ENCODE peak calls at places on chromosomes 12 and 14, in eight cellular contexts. G is HFFc6, X is thoracic aorta, Z is omental fat pad, R is cardiac fibroblast, V is endothelial cell, N is chondrocyte, W is transverse colon. B is an unnamed sample.

GRCh38 chr12:116159593-116159992 is 117.9 kb downstream of the MED13L start:
- DNase-seq in G (no peak), X (no peak), Z (no peak), R (no peak), V (no peak), N (no peak), W (no peak), B (no peak)

GRCh38 chr12:12172106-12172511 is 94.7 kb downstream of the LRP6 start:
- DNase-seq in G (peak), X (no peak), Z (no peak), R (peak), V (no peak), N (no peak), W (no peak), B (no peak)

GRCh38 chr12:124771462-124772361 is 92.0 kb downstream of the SCARB1 start:
- DNase-seq in G (peak), X (peak), Z (peak), R (peak), V (peak), N (no peak), W (peak), B (peak)

GRCh38 chr14:57302883-57303282 is 34.1 kb downstream of the AP5M1 start:
- DNase-seq in G (no peak), X (no peak), Z (no peak), R (peak), V (no peak), N (no peak), W (no peak), B (no peak)

GRCh38 chr12:28507055-28507454 is 316.8 kb downstream of the CCDC91 start:
- DNase-seq in G (peak), X (no peak), Z (no peak), R (peak), V (no peak), N (no peak), W (no peak), B (no peak)

GRCh38 chr12:50458606-50459005 is 46.2 kb upstream of the DIP2B start:
- DNase-seq in G (peak), X (no peak), Z (no peak), R (peak), V (no peak), N (no peak), W (no peak), B (no peak)

GRCh38 chr14:85852900-85853299 is 323.0 kb downstream of the FLRT2 start:
- DNase-seq in G (no peak), X (no peak), Z (no peak), R (no peak), V (no peak), N (no peak), W (no peak), B (no peak)

GRCh38 chr14:50800032-50800431 is 30.9 kb downstream of the NIN start:
- DNase-seq in G (peak), X (no peak), Z (no peak), R (peak), V (no peak), N (no peak), W (no peak), B (no peak)

GRCh38 chr14:90354551-90355298 is 23.0 kb upstream of the NRDE2 start:
- DNase-seq in G (no peak), X (no peak), Z (no peak), R (no peak), V (no peak), N (no peak), W (no peak), B (no peak)

DNA sequence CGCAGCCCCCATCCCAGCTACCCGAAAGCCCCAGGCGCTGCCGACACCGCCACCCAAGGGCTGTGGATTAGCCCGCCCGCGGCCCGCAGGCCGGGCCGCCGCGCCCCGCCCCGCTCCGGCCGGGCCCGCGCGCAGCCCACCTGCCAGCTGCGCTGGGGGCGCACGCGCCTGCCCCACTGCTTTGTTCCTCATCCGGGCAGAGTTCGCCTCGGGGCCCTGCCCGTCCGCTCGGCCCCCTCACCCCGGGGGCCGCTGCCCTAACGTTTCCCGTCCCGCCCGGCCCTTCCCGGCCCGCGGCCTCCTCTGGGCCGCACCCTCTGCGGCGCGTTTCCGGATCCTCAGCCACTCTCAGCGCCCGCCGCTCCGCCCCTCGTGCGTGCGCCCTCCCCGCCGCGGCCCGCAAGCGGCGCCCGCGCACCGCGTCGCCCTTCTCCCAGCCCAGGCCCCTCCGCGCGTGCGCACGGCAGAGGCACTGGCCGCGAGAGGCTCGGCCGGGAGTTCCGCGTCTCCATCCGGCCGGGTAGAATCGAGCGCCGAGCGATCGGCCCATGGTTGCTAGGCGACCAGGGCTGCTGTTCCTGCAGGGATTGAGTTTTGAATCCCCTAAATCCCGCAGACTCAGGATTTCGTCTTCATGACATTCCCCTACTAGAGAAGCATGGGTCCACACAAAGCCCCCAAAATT is at the start of gene PRDM4:
- DNase-seq in G (peak), X (peak), Z (peak), R (peak), V (peak), N (peak), W (peak), B (peak)
- TF ChIP-seq CTCF in G (peak), X (no peak), Z (no peak), R (no peak), V (peak), N (peak), W (no peak), B (peak)

GRCh38 chr12:25115677-25116076 is 79.3 kb downstream of the DNAI7 start:
- DNase-seq in G (no peak), X (no peak), Z (no peak), R (no peak), V (no peak), N (no peak), W (no peak), B (no peak)

GRCh38 chr12:25107920-25108319 is 87.0 kb downstream of the DNAI7 start:
- DNase-seq in G (no peak), X (no peak), Z (no peak), R (no peak), V (no peak), N (no peak), W (no peak), B (no peak)

GRCh38 chr12:25106818-25107217 is 88.1 kb downstream of the DNAI7 start:
- DNase-seq in G (no peak), X (no peak), Z (no peak), R (no peak), V (no peak), N (no peak), W (no peak), B (no peak)

DNA sequence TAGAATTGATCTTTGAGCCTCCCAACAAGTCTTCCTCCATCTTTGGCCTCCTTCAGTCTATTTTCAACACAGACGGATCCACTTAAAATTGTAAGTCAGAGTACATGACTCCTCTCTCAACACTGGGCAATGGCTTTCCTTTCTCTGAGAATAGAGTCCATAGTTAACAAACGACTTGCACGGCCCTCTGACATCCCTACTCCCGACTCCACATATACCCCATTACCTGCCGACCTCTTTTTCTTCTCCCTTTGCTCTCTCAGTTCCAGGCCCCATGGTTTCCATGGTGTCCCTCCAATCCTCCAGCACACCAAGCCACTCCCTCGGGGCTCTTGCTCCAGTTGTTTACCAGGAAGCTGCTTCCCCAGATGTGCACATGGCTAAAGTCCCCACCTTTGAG is 84.7 kb downstream of the DNAI7 start:
- DNase-seq in G (no peak), X (no peak), Z (no peak), R (no peak), V (no peak), N (no peak), W (no peak), B (no peak)
- TF ChIP-seq CTCF in G (no peak), X (no peak), Z (no peak), R (no peak), V (no peak), N (no peak), W (no peak), B (no peak)

GRCh38 chr12:32448581-32448980 is 49.2 kb downstream of the FGD4 start:
- DNase-seq in G (no peak), X (no peak), Z (no peak), R (peak), V (no peak), N (no peak), W (no peak), B (no peak)
- TF ChIP-seq CTCF in G (no peak), X (no peak), Z (no peak), R (peak), V (no peak), N (no peak), W (no peak), B (no peak)

GRCh38 chr12:21190016-21190415 is 59.0 kb downstream of the SLCO1B1 start:
- DNase-seq in G (no peak), X (no peak), Z (no peak), R (no peak), V (no peak), N (no peak), W (no peak), B (no peak)
- TF ChIP-seq CTCF in G (no peak), X (no peak), Z (no peak), R (no peak), V (no peak), N (no peak), W (no peak), B (no peak)

DNA sequence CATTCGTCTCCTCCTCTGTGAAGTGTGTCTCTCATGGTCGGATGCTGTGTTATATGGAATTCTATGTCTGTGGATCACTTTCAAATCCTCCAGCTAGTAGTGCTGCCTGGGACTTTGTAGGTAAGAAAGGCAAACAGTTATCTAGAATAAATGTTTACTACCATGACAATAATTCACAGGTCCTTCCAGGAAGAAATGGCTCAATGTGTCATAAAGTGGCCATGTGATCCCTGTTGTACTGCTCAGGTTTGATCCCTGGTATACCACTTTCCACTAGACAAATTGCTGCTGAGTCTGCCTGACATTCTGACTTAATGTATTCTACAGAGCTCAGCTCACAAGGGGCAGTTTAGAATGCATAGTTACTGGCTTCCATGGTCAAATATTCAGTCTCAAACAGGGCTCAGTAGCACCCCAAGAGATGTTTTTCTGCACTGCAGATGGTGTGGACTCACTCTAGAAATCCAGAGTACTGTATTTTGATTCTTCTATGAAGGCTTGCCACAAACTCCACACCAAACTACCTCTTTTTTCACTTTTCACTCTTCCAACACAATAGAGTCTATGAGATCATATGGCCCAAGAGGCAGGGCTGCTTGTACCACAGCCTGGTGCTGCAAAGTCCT is 21.8 kb downstream of the TSHR start:
- DNase-seq in G (no peak), X (no peak), Z (no peak), R (no peak), V (no peak), N (no peak), W (no peak), B (no peak)
- TF ChIP-seq CTCF in G (peak), X (no peak), Z (no peak), R (no peak), V (no peak), N (no peak), W (no peak), B (no peak)

GRCh38 chr12:111121840-111122239 is 201.5 kb upstream of the MYL2 start:
- DNase-seq in G (no peak), X (no peak), Z (no peak), R (no peak), V (no peak), N (no peak), W (no peak), B (no peak)

GRCh38 chr12:111126331-111126730 is 206.0 kb upstream of the MYL2 start:
- DNase-seq in G (no peak), X (no peak), Z (no peak), R (no peak), V (no peak), N (no peak), W (no peak), B (no peak)

GRCh38 chr12:111122458-111122878 is 202.1 kb upstream of the MYL2 start:
- DNase-seq in G (no peak), X (no peak), Z (no peak), R (no peak), V (no peak), N (no peak), W (no peak), B (no peak)

GRCh38 chr12:111123390-111123789 is 203.0 kb upstream of the MYL2 start:
- DNase-seq in G (no peak), X (no peak), Z (no peak), R (no peak), V (no peak), N (no peak), W (no peak), B (no peak)

GRCh38 chr12:111124183-111124582 is 203.8 kb upstream of the MYL2 start:
- DNase-seq in G (no peak), X (no peak), Z (no peak), R (no peak), V (no peak), N (no peak), W (no peak), B (no peak)
- TF ChIP-seq CTCF in G (no peak), X (no peak), Z (no peak), R (no peak), V (no peak), N (no peak), W (no peak), B (no peak)

GRCh38 chr12:26614217-26614616 is 218.8 kb downstream of the ITPR2 start:
- DNase-seq in G (no peak), X (no peak), Z (no peak), R (peak), V (peak), N (no peak), W (peak), B (no peak)
- TF ChIP-seq CTCF in G (peak), X (peak), Z (no peak), R (peak), V (peak), N (peak), W (peak), B (peak)

DNA sequence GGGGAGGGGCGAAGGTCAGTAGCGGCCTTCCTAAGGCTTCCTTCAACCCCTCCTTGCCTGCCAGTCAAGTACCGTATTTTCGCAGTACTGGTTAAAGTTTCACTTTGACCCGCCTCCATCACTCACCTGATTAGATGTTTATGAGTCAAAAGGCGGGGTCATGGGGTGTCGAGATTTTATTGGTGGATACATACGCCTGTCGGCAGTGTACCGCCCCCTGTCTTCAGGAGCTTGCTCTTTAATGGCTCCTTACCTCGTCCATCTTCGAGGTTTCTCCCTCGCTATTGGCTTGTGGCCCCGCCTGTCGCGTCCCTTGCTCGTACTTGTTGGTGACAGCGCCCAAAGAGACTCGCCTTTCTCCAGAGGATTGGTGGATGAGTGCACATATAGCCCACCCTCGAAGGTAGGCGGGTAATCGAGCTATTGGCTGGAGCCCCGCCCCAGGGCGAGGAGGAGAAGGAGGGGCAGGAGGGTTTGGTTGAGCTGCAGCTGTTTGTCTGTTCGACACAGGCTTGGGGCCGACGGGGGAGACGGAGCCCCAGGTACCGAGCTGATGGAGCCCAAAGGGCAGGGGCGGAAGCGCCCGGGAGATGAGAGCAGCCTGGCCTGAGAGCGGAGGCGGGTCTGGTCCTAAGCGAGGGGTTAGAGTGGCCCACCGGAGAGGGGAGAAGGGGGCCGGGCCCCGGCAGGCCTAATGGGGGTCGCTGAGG is at the start of gene RAB5B:
- DNase-seq in G (peak), X (peak), Z (peak), R (peak), V (peak), N (peak), W (peak), B (peak)
- TF ChIP-seq CTCF in G (peak), X (no peak), Z (no peak), R (peak), V (peak), N (peak), W (peak), B (peak)

GRCh38 chr12:57553343-57554202 is 3.7 kb downstream of the KIF5A start:
- DNase-seq in G (no peak), X (no peak), Z (no peak), R (no peak), V (no peak), N (no peak), W (no peak), B (no peak)
- TF ChIP-seq CTCF in G (no peak), X (no peak), Z (no peak), R (no peak), V (no peak), N (no peak), W (no peak), B (no peak)

B was measured in right lobe of liver.